ENCODE peak calls at places on chromosomes 12 and 14, in nine cellular contexts. S is prostate gland, B is Panc1, H is HCT116, P is K562, Z is transverse colon, W is upper lobe of left lung, T is SK-N-MC, I is breast epithelium. G is an unnamed sample.

GRCh38 chr12:13234045-13234641 is 37.6 kb downstream of the EMP1 start:
- DNase-seq in S (peak; percentile 18), B (no peak), H (peak; percentile 61), P (peak; percentile 14), Z (peak; percentile 48), W (no peak), T (peak; percentile 12), I (no peak), G (no peak)

GRCh38 chr14:80491562-80492139 is 280.3 kb upstream of the DIO2 start:
- DNase-seq in S (no peak), B (no peak), H (no peak), P (no peak), Z (no peak), W (no peak), T (no peak), I (no peak), G (no peak)

GRCh38 chr14:64673748-64674147 is 30.5 kb upstream of the PLEKHG3 start:
- DNase-seq in S (no peak), B (no peak), H (no peak), P (no peak), Z (no peak), W (no peak), T (no peak), I (no peak), G (no peak)

GRCh38 chr12:29737616-29738015 is 46.1 kb downstream of the TMTC1 start:
- DNase-seq in S (no peak), B (no peak), H (no peak), P (no peak), Z (no peak), W (no peak), T (no peak), I (no peak), G (no peak)

GRCh38 chr12:116266220-116266619 is 11.3 kb downstream of the MED13L start:
- DNase-seq in S (no peak), B (no peak), H (no peak), P (no peak), Z (no peak), W (no peak), T (no peak), I (no peak), G (no peak)

GRCh38 chr14:21748869-21749303 is 75.3 kb upstream of the OR4E1 start:
- DNase-seq in S (peak; percentile 29), B (no peak), H (peak; percentile 32), P (peak; percentile 18), Z (peak; percentile 40), W (no peak), T (peak; percentile 56), I (no peak), G (no peak)

GRCh38 chr14:73239463-73240241 is 2.3 kb downstream of the PAPLN start:
- DNase-seq in S (peak; percentile 60), B (no peak), H (no peak), P (no peak), Z (peak; percentile 41), W (peak; percentile 89), T (no peak), I (no peak), G (peak; percentile 88)

GRCh38 chr12:131494741-131495524 is 216.0 kb upstream of the SFSWAP start:
- DNase-seq in S (no peak), B (no peak), H (no peak), P (no peak), Z (no peak), W (no peak), T (no peak), I (no peak), G (no peak)

GRCh38 chr14:36495666-36496065 is 24.4 kb downstream of the NKX2-1 start:
- DNase-seq in S (no peak), B (no peak), H (no peak), P (no peak), Z (no peak), W (no peak), T (no peak), I (no peak), G (no peak)

GRCh38 chr12:127054531-127054930 is 1212.4 kb upstream of the TMEM132C start:
- DNase-seq in S (no peak), B (no peak), H (no peak), P (no peak), Z (no peak), W (no peak), T (no peak), I (no peak), G (no peak)

GRCh38 chr12:32107376-32108267 is 975 bp downstream of the BICD1 start:
- DNase-seq in S (no peak), B (no peak), H (peak; percentile 16), P (peak; percentile 35), Z (peak; percentile 13), W (no peak), T (no peak), I (no peak), G (no peak)

GRCh38 chr14:85752179-85752578 is 222.2 kb downstream of the FLRT2 start:
- DNase-seq in S (no peak), B (no peak), H (no peak), P (no peak), Z (no peak), W (no peak), T (no peak), I (no peak), G (no peak)

GRCh38 chr14:91867316-91867988 is at the start of gene TC2N:
- DNase-seq in S (no peak), B (no peak), H (no peak), P (no peak), Z (no peak), W (no peak), T (no peak), I (no peak), G (no peak)

GRCh38 chr14:76083796-76084195 is 67.9 kb upstream of the GPATCH2L start:
- DNase-seq in S (no peak), B (no peak), H (no peak), P (peak; percentile 67), Z (no peak), W (no peak), T (no peak), I (no peak), G (no peak)

GRCh38 chr14:74906923-74907620 is 16.0 kb downstream of the RPS6KL1 start:
- DNase-seq in S (no peak), B (no peak), H (no peak), P (no peak), Z (peak; percentile 62), W (peak; percentile 54), T (no peak), I (no peak), G (no peak)

GRCh38 chr12:101925352-101925751 is 48.0 kb downstream of the DRAM1 start:
- DNase-seq in S (no peak), B (no peak), H (no peak), P (no peak), Z (peak; percentile 46), W (no peak), T (no peak), I (no peak), G (peak; percentile 88)

GRCh38 chr12:30822385-30823139 is 67.8 kb upstream of the CAPRIN2 start:
- DNase-seq in S (no peak), B (no peak), H (no peak), P (no peak), Z (peak; percentile 61), W (peak; percentile 92), T (no peak), I (peak; percentile 71), G (peak; percentile 77)

GRCh38 chr12:27593266-27593665 is 69.3 kb downstream of the PPFIBP1 start:
- DNase-seq in S (peak; percentile 22), B (no peak), H (no peak), P (no peak), Z (no peak), W (no peak), T (no peak), I (no peak), G (no peak)
- H3K9me3 ChIP-seq in S (no peaks in the 10 kb centered on the region), B (no peaks in the 10 kb centered on the region), H (no peaks in the 10 kb centered on the region), P (no peaks in the 10 kb centered on the region), Z (no peaks in the 10 kb centered on the region), W (no peaks in the 10 kb centered on the region), T (no peaks in the 10 kb centered on the region), I (no peaks in the 10 kb centered on the region), G (no peaks in the 10 kb centered on the region)

DNA sequence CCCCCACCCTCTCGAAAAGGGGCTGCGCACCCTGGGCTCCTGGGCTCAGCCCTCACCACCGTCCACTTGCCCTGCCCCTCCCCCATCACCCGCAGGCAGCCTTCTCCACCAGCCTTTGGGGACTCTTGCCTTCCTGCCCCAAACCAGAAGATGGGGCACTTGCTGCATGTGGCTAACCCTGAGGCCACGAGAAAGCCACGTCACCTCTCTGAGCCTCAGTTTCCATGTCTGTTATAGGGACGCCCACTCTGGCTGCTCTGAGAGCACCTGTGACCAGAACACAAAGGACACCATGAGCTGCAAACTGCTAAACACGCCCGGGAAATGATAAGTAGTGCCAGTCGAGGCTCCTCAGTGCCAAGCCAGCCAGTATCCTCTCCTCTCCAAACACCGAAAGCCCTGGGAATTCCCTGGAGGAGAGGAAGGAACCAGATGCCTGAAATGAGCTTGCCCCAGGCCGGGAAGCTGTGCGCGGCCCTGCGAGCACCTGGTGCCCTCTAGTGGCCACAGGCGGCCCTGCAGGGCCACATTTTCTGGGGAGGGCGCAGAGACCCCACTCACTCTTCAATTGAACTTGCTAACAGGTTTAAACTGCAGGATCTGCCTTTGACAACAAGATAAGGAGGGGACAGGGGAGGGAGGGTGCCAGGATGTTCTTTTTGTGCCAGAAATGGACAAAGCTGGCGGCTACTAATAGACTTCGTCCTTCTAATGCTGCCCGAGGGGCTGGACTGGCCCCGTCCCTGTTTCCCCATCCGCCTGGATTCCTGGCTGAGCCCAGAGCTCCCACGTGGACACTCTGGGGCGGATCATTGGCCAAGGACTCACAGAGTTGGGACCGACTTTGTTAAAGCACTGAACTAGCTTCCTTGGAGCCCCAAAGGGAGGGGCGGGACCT is 10.2 kb upstream of the SERPINA9 start:
- DNase-seq in S (peak; percentile 30), B (peak; percentile 18), H (peak; percentile 22), P (peak; percentile 55), Z (peak; percentile 41), W (peak; percentile 88), T (no peak), I (no peak), G (peak; percentile 71)
- TF ChIP-seq POLR2AphosphoS5 in S (no peak), B (no peak), H (no peak), P (no peak), Z (no peak), W (no peak), T (no peak), I (peak; percentile 1), G (no peak)

DNA sequence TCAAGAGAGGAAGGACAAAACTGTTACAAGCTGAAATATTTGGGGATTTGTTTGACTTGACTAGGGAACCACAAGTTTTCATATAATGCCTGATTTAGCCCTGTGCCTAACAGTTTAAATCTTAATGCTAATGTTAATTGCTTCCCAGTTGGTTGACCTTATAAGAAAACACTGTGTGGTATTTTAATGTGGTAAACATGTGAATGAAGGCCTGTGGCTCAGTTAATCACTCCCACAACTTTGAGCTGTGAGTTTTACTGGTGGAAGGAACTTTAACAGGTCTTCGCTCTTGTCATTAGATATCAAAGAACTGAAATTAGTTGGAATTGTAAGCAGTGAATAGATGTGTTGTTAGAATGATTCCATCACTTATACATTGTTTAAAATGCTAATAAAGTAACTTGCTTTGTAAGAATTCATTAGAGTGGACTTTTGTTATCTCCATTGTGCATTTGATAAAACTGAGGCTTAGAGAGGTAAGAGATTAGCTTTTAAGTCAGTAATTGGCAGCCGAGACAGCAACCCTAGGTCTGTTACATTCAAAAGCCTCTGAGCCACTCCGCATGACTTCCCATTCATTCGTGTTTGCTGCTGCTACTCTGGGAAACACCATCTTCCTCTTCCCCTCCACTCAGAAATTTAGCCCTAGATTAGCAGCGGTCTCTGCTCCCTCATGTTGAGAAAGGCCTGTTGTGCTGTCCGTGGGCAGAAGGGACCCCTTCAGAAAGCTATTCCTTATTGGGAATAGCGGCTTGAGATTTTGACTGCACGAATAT is 1.0 kb upstream of the TBK1 start:
- DNase-seq in S (no peak), B (no peak), H (no peak), P (peak; percentile 21), Z (no peak), W (no peak), T (no peak), I (no peak), G (no peak)
- H3K27ac ChIP-seq in S (peak overlapping the region; percentile 95), B (peak overlapping the region; percentile 93), H (peak overlapping the region; percentile 91), P (peak overlapping the region; percentile 98), Z (peak overlapping the region; percentile 98), W (peak overlapping the region; percentile 98), T (peak overlapping the region; percentile 33), I (peak overlapping the region; percentile 99), G (peak overlapping the region; percentile 100)

GRCh38 chr14:105849933-105850626 is 323.7 kb downstream of the TMEM121 start:
- DNase-seq in S (no peak), B (no peak), H (no peak), P (no peak), Z (no peak), W (no peak), T (no peak), I (no peak), G (no peak)
- H3K9me3 ChIP-seq in S (no peaks in the 10 kb centered on the region), B (no peaks in the 10 kb centered on the region), H (no peaks in the 10 kb centered on the region), P (no peaks in the 10 kb centered on the region), Z (no peaks in the 10 kb centered on the region), W (no peaks in the 10 kb centered on the region), T (no peaks in the 10 kb centered on the region), I (peaks cover 5% of the 10 kb centered on the region), G (no peaks in the 10 kb centered on the region)

G was measured in sigmoid colon.